ENCODE peak calls at places on chromosome 20, in ten cellular contexts. V is ACHN; H is cardiac muscle cell; B is amniotic stem cell; U is dorsolateral prefrontal cortex; Z is stimulated activated CD8-positive, alpha-beta memory T cell treated with anti-CD3 and anti-CD28 coated beads, Interleukin-2, amount 100 ng/mL, for 1 hour; N is mesothelial cell of epicardium; I is NCI-H1105; Y is SW480; E is activated CD4-positive, alpha-beta T cell treated with anti-CD3 and anti-CD28 coated beads, Interleukin-2, amount 50 U/mL, for 48 hours. F is an unnamed sample.

GRCh38 chr20:13299401-13299800 is 78.3 kb downstream of the ISM1 start:
- DNase-seq in V (no peak), H (no peak), B (no peak), U (no peak), Z (no peak), N (no peak), I (no peak), Y (no peak), E (no peak), F (peak; percentile 66)

GRCh38 chr20:61901421-61902212 is 164.1 kb downstream of the TAF4 start:
- DNase-seq in V (no peak), H (no peak), B (no peak), U (no peak), Z (no peak), N (no peak), I (no peak), Y (peak; percentile 76), E (no peak), F (no peak)

GRCh38 chr20:64037498-64038213 is 1.7 kb downstream of the C20orf204 start:
- DNase-seq in V (no peak), H (no peak), B (no peak), U (no peak), Z (no peak), N (no peak), I (peak; percentile 36), Y (peak; percentile 53), E (no peak), F (no peak)

GRCh38 chr20:36542019-36542488 is 735 bp downstream of the MYL9 start:
- DNase-seq in V (peak; percentile 47), H (peak; percentile 72), B (peak; percentile 35), U (no peak), Z (no peak), N (no peak), I (no peak), Y (no peak), E (no peak), F (no peak)

GRCh38 chr20:57620274-57620990 is at the start of gene ZBP1:
- DNase-seq in V (no peak), H (no peak), B (no peak), U (no peak), Z (no peak), N (no peak), I (no peak), Y (peak; percentile 41), E (peak; percentile 39), F (peak; percentile 56)

GRCh38 chr20:36881888-36882287 is 6.0 kb downstream of the TLDC2 start:
- DNase-seq in V (no peak), H (no peak), B (no peak), U (no peak), Z (no peak), N (no peak), I (no peak), Y (peak; percentile 92), E (peak; percentile 27), F (no peak)

GRCh38 chr20:5945963-5946362 is 4.4 kb downstream of the TRMT6 start:
- DNase-seq in V (no peak), H (no peak), B (no peak), U (no peak), Z (no peak), N (no peak), I (no peak), Y (peak; percentile 35), E (no peak), F (no peak)

GRCh38 chr20:35773154-35773751 is 1.4 kb downstream of the PHF20 start:
- DNase-seq in V (no peak), H (no peak), B (no peak), U (no peak), Z (no peak), N (no peak), I (no peak), Y (no peak), E (peak; percentile 32), F (peak; percentile 55)

GRCh38 chr20:22490287-22491187 is 93.8 kb downstream of the FOXA2 start:
- DNase-seq in V (peak; percentile 42), H (peak; percentile 23), B (no peak), U (no peak), Z (no peak), N (no peak), I (peak; percentile 82), Y (peak; percentile 96), E (no peak), F (peak; percentile 68)

GRCh38 chr20:364905-365794 is 15.4 kb upstream of the TRIB3 start:
- DNase-seq in V (peak; percentile 52), H (no peak), B (no peak), U (no peak), Z (no peak), N (no peak), I (no peak), Y (peak; percentile 73), E (no peak), F (no peak)

GRCh38 chr20:49620364-49621240 is 52.7 kb upstream of the PTGIS start:
- DNase-seq in V (no peak), H (no peak), B (no peak), U (no peak), Z (no peak), N (no peak), I (no peak), Y (peak; percentile 57), E (peak; percentile 24), F (no peak)

GRCh38 chr20:11891081-11891826 is 26.4 kb upstream of the BTBD3 start:
- DNase-seq in V (peak; percentile 56), H (peak; percentile 84), B (no peak), U (peak; percentile 72), Z (no peak), N (peak; percentile 64), I (peak; percentile 67), Y (peak; percentile 64), E (peak; percentile 19), F (peak; percentile 88)

GRCh38 chr20:63709149-63709527 is 1.3 kb downstream of the ZGPAT start:
- DNase-seq in V (no peak), H (no peak), B (no peak), U (peak; percentile 24), Z (no peak), N (no peak), I (no peak), Y (no peak), E (no peak), F (no peak)

GRCh38 chr20:45017281-45017680 is 51.0 kb downstream of the STK4 start:
- DNase-seq in V (no peak), H (no peak), B (no peak), U (no peak), Z (no peak), N (no peak), I (no peak), Y (no peak), E (no peak), F (no peak)

GRCh38 chr20:12965212-12965879 is 43.4 kb upstream of the SPTLC3 start:
- DNase-seq in V (no peak), H (no peak), B (no peak), U (no peak), Z (no peak), N (no peak), I (no peak), Y (no peak), E (no peak), F (no peak)

GRCh38 chr20:33811763-33812672 is 870 bp downstream of the CHMP4B start:
- DNase-seq in V (peak; percentile 73), H (peak; percentile 36), B (peak; percentile 72), U (no peak), Z (no peak), N (no peak), I (no peak), Y (peak; percentile 83), E (peak; percentile 46), F (peak; percentile 74)

GRCh38 chr20:58340151-58340550 is 30.6 kb downstream of the RAB22A start:
- DNase-seq in V (no peak), H (no peak), B (no peak), U (no peak), Z (no peak), N (no peak), I (no peak), Y (no peak), E (no peak), F (no peak)

GRCh38 chr20:3248167-3248992 is 9.4 kb upstream of the SLC4A11 start:
- DNase-seq in V (peak; percentile 35), H (peak; percentile 49), B (no peak), U (no peak), Z (no peak), N (no peak), I (no peak), Y (peak; percentile 48), E (peak; percentile 22), F (no peak)

GRCh38 chr20:61844621-61845020 is 221.1 kb downstream of the TAF4 start:
- DNase-seq in V (no peak), H (no peak), B (no peak), U (peak; percentile 36), Z (no peak), N (no peak), I (no peak), Y (no peak), E (no peak), F (no peak)

GRCh38 chr20:10519361-10520048 is 84.4 kb downstream of the SLX4IP start:
- DNase-seq in V (no peak), H (no peak), B (no peak), U (no peak), Z (no peak), N (no peak), I (no peak), Y (no peak), E (no peak), F (no peak)

GRCh38 chr20:13839421-13840092 is 54.7 kb downstream of the NDUFAF5 start:
- DNase-seq in V (peak; percentile 45), H (no peak), B (peak; percentile 16), U (no peak), Z (no peak), N (no peak), I (no peak), Y (peak; percentile 82), E (no peak), F (no peak)

GRCh38 chr20:63178445-63178818 is 37.5 kb downstream of the YTHDF1 start:
- DNase-seq in V (no peak), H (no peak), B (no peak), U (no peak), Z (no peak), N (no peak), I (no peak), Y (no peak), E (no peak), F (no peak)